ENCODE peak calls at places on chromosome 5, in four cellular contexts. One of them, this sample, is unnamed.

GRCh38 chr5:75046366-75047142 is 5.8 kb downstream of the GCNT4 start:
- DNase-seq in GM06990: no peak
- DNase-seq in IMR-90: no peak
- DNase-seq in lower lobe of right lung: no peak
- DNase-seq in this sample: no peak

GRCh38 chr5:121350493-121350892 is 501.2 kb upstream of the FTMT start:
- DNase-seq in GM06990: no peak
- DNase-seq in IMR-90: no peak
- DNase-seq in lower lobe of right lung: no peak
- DNase-seq in this sample: no peak

GRCh38 chr5:56900395-56900794 is 9.0 kb upstream of the SETD9 start:
- DNase-seq in GM06990: no peak
- DNase-seq in IMR-90: peak
- DNase-seq in lower lobe of right lung: no peak
- DNase-seq in this sample: no peak

GRCh38 chr5:109590799-109591198 is 98.9 kb upstream of the MAN2A1 start:
- DNase-seq in GM06990: no peak
- DNase-seq in IMR-90: no peak
- DNase-seq in lower lobe of right lung: no peak
- DNase-seq in this sample: no peak

GRCh38 chr5:151126199-151126645 is 31.4 kb downstream of the ANXA6 start:
- DNase-seq in GM06990: peak
- DNase-seq in IMR-90: peak
- DNase-seq in lower lobe of right lung: peak
- DNase-seq in this sample: peak

GRCh38 chr5:32942225-32942989 is 231.3 kb downstream of the NPR3 start:
- DNase-seq in GM06990: no peak
- DNase-seq in IMR-90: peak
- DNase-seq in lower lobe of right lung: no peak
- DNase-seq in this sample: peak

GRCh38 chr5:9498541-9499497 is 47.1 kb downstream of the SEMA5A start:
- DNase-seq in GM06990: no peak
- DNase-seq in IMR-90: peak
- DNase-seq in lower lobe of right lung: no peak
- DNase-seq in this sample: peak

GRCh38 chr5:153404747-153405146 is 85.7 kb upstream of the GRIA1 start:
- DNase-seq in GM06990: no peak
- DNase-seq in IMR-90: no peak
- DNase-seq in lower lobe of right lung: no peak
- DNase-seq in this sample: no peak

GRCh38 chr5:171521679-171522078 is 102.2 kb downstream of the FGF18 start:
- DNase-seq in GM06990: no peak
- DNase-seq in IMR-90: no peak
- DNase-seq in lower lobe of right lung: no peak
- DNase-seq in this sample: no peak

GRCh38 chr5:67287795-67288194 is 91.2 kb upstream of the CD180 start:
- DNase-seq in GM06990: no peak
- DNase-seq in IMR-90: peak
- DNase-seq in lower lobe of right lung: no peak
- DNase-seq in this sample: no peak

GRCh38 chr5:137220523-137220927 is 278.6 kb downstream of the SPOCK1 start:
- DNase-seq in GM06990: peak
- DNase-seq in IMR-90: peak
- DNase-seq in lower lobe of right lung: no peak
- DNase-seq in this sample: peak

GRCh38 chr5:74209566-74209965 is 431.0 kb downstream of the ENC1 start:
- DNase-seq in GM06990: no peak
- DNase-seq in IMR-90: peak
- DNase-seq in lower lobe of right lung: no peak
- DNase-seq in this sample: no peak

GRCh38 chr5:96775689-96776088 is 32.1 kb downstream of the ERAP1 start:
- DNase-seq in GM06990: no peak
- DNase-seq in IMR-90: no peak
- DNase-seq in lower lobe of right lung: no peak
- DNase-seq in this sample: no peak

GRCh38 chr5:58934629-58935097 is 351.8 kb downstream of the RAB3C start:
- DNase-seq in GM06990: no peak
- DNase-seq in IMR-90: no peak
- DNase-seq in lower lobe of right lung: no peak
- DNase-seq in this sample: no peak

GRCh38 chr5:150780180-150780692 is 1.7 kb downstream of the SMIM3 start:
- DNase-seq in GM06990: peak
- DNase-seq in IMR-90: peak
- DNase-seq in lower lobe of right lung: no peak
- DNase-seq in this sample: peak

GRCh38 chr5:138337685-138338410 is at the start of gene FAM53C:
- DNase-seq in GM06990: peak
- DNase-seq in IMR-90: peak
- DNase-seq in lower lobe of right lung: peak
- DNase-seq in this sample: peak

GRCh38 chr5:169426674-169427250 is 125.8 kb upstream of the SLIT3 start:
- DNase-seq in GM06990: no peak
- DNase-seq in IMR-90: no peak
- DNase-seq in lower lobe of right lung: no peak
- DNase-seq in this sample: peak

GRCh38 chr5:76081811-76082783 is 1.1 kb upstream of the SV2C start:
- DNase-seq in GM06990: no peak
- DNase-seq in IMR-90: no peak
- DNase-seq in lower lobe of right lung: peak
- DNase-seq in this sample: no peak

GRCh38 chr5:123033157-123033671 is 3.3 kb downstream of the PPIC start:
- DNase-seq in GM06990: no peak
- DNase-seq in IMR-90: no peak
- DNase-seq in lower lobe of right lung: no peak
- DNase-seq in this sample: no peak

GRCh38 chr5:135487839-135488514 is 35.8 kb upstream of the TIFAB start:
- DNase-seq in GM06990: no peak
- DNase-seq in IMR-90: no peak
- DNase-seq in lower lobe of right lung: no peak
- DNase-seq in this sample: no peak

GRCh38 chr5:34570721-34571379 is 85.3 kb upstream of the RAI14 start:
- DNase-seq in GM06990: no peak
- DNase-seq in IMR-90: peak
- DNase-seq in lower lobe of right lung: no peak
- DNase-seq in this sample: no peak

GRCh38 chr5:75931175-75931574 is 152.0 kb upstream of the SV2C start:
- DNase-seq in GM06990: no peak
- DNase-seq in IMR-90: no peak
- DNase-seq in lower lobe of right lung: no peak
- DNase-seq in this sample: no peak

GRCh38 chr5:73908846-73909245 is 282.9 kb downstream of the ARHGEF28 start:
- DNase-seq in GM06990: no peak
- DNase-seq in IMR-90: no peak
- DNase-seq in lower lobe of right lung: no peak
- DNase-seq in this sample: no peak

GRCh38 chr5:41447761-41448510 is 62.5 kb downstream of the PLCXD3 start:
- DNase-seq in GM06990: no peak
- DNase-seq in IMR-90: no peak
- DNase-seq in lower lobe of right lung: no peak
- DNase-seq in this sample: no peak

GRCh38 chr5:56986631-56986957 is 34.7 kb upstream of the MIER3 start:
- DNase-seq in GM06990: no peak
- DNase-seq in IMR-90: no peak
- DNase-seq in lower lobe of right lung: no peak
- DNase-seq in this sample: peak

GRCh38 chr5:169697976-169698375 is 60.9 kb downstream of the DOCK2 start:
- DNase-seq in GM06990: no peak
- DNase-seq in IMR-90: no peak
- DNase-seq in lower lobe of right lung: no peak
- DNase-seq in this sample: no peak

GRCh38 chr5:43075319-43076293 is 35.5 kb upstream of the ANXA2R start:
- DNase-seq in GM06990: no peak
- DNase-seq in IMR-90: no peak
- DNase-seq in lower lobe of right lung: no peak
- DNase-seq in this sample: no peak
- TF ChIP-seq CTCF in GM06990: no peak
- TF ChIP-seq CTCF in IMR-90: no peak
- TF ChIP-seq CTCF in lower lobe of right lung: no peak
- TF ChIP-seq CTCF in this sample: no peak

GRCh38 chr5:177085985-177086917 is at the start of gene FGFR4:
- DNase-seq in GM06990: no peak
- DNase-seq in IMR-90: peak
- DNase-seq in lower lobe of right lung: peak
- DNase-seq in this sample: peak
- H3K4me3 ChIP-seq in GM06990: peak
- H3K4me3 ChIP-seq in IMR-90: peak
- H3K4me3 ChIP-seq in lower lobe of right lung: peak
- H3K4me3 ChIP-seq in this sample: peak

GRCh38 chr5:159440948-159441347 is 110.7 kb upstream of the IL12B start:
- DNase-seq in GM06990: no peak
- DNase-seq in IMR-90: no peak
- DNase-seq in lower lobe of right lung: no peak
- DNase-seq in this sample: no peak

GRCh38 chr5:159441441-159441840 is 111.2 kb upstream of the IL12B start:
- DNase-seq in GM06990: no peak
- DNase-seq in IMR-90: no peak
- DNase-seq in lower lobe of right lung: no peak
- DNase-seq in this sample: peak

GRCh38 chr5:159440235-159440634 is 109.9 kb upstream of the IL12B start:
- DNase-seq in GM06990: no peak
- DNase-seq in IMR-90: no peak
- DNase-seq in lower lobe of right lung: no peak
- DNase-seq in this sample: peak

GRCh38 chr5:159442210-159442850 is 112.0 kb upstream of the IL12B start:
- DNase-seq in GM06990: no peak
- DNase-seq in IMR-90: peak
- DNase-seq in lower lobe of right lung: peak
- DNase-seq in this sample: no peak

GRCh38 chr5:159444441-159445082 is 114.3 kb upstream of the IL12B start:
- DNase-seq in GM06990: no peak
- DNase-seq in IMR-90: peak
- DNase-seq in lower lobe of right lung: no peak
- DNase-seq in this sample: peak
- TF ChIP-seq CTCF in GM06990: peak
- TF ChIP-seq CTCF in IMR-90: peak
- TF ChIP-seq CTCF in lower lobe of right lung: peak
- TF ChIP-seq CTCF in this sample: peak

GRCh38 chr5:322942-323879 is 1.7 kb downstream of the AHRR start:
- DNase-seq in GM06990: no peak
- DNase-seq in IMR-90: peak
- DNase-seq in lower lobe of right lung: no peak
- DNase-seq in this sample: no peak
- H3K4me3 ChIP-seq in GM06990: peak
- H3K4me3 ChIP-seq in IMR-90: peak
- H3K4me3 ChIP-seq in lower lobe of right lung: peak
- H3K4me3 ChIP-seq in this sample: peak

GRCh38 chr5:98121036-98121936 is 652.2 kb upstream of the RGMB start:
- DNase-seq in GM06990: no peak
- DNase-seq in IMR-90: no peak
- DNase-seq in lower lobe of right lung: no peak
- DNase-seq in this sample: peak
- TF ChIP-seq CTCF in GM06990: peak
- TF ChIP-seq CTCF in IMR-90: no peak
- TF ChIP-seq CTCF in lower lobe of right lung: no peak
- TF ChIP-seq CTCF in this sample: peak

DNA sequence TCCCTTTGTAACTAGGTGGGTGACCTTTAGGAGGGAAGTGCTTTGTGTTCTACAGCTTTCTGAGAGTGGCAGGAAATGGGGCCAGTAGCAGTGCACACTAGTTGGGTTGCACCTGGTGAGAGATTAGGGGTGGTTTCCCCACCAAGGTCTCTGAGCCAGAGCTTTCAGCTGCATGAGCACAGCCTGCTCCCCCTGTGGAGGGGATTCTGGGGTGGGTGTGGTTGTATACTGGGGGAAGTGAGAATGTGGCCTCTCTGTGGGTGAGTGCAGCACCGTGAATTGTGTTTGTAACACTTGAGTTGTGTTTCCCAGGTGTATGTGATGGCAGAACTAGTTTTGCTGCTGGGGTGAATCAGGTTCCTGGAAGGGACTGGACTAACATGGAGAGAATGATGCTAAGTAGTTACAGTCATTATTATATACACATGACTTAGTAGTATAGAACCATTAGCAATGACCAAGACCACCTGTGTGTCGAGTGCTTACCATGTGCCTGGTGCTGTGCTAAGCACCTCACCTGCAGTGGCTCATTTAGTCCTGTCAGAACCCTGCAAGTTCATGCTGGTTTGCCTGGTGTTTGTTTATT is 11.8 kb upstream of the CXXC5 start:
- DNase-seq in GM06990: peak
- DNase-seq in IMR-90: no peak
- DNase-seq in lower lobe of right lung: no peak
- DNase-seq in this sample: peak
- H3K4me3 ChIP-seq in GM06990: peak
- H3K4me3 ChIP-seq in IMR-90: no peak
- H3K4me3 ChIP-seq in lower lobe of right lung: no peak
- H3K4me3 ChIP-seq in this sample: peak

This sample was measured in GM12865.